ENCODE peak calls at places on chromosomes 4 and X, in ten cellular contexts. W is neuronal stem cell, R is cardiac muscle cell, I is small intestine, N is SK-MEL-5, C is uterus, Z is mammary epithelial cell, Q is Caki2, K is activated T-cell treated with anti-CD3 and anti-CD28 coated beads for 48 hours, M is hypothalamus. O is an unnamed sample.
A peak's percentile ranks its signal among the peaks of the same experiment; 100 is the strongest.

GRCh38 chr4:172927096-172927495 is 241.5 kb upstream of the GALNT7 start:
- DNase-seq in K (no peak), N (no peak), M (no peak), R (no peak), W (no peak), Z (no peak), Q (no peak), C (no peak), I (peak; percentile 73), O (no peak)

GRCh38 chr4:26083987-26084386 is 170.0 kb downstream of the SMIM20 start:
- DNase-seq in R (peak; percentile 45), N (no peak), C (peak; percentile 68), Z (peak; percentile 80), W (no peak), I (peak; percentile 61), K (no peak), Q (peak; percentile 72), M (no peak), O (no peak)

GRCh38 chr4:10011277-10011676 is 10.0 kb downstream of the SLC2A9 start:
- DNase-seq in W (no peak), C (no peak), I (peak; percentile 51), R (no peak), K (no peak), M (no peak), Z (no peak), N (no peak), Q (no peak), O (no peak)

GRCh38 chrX:34130980-34131744 is 952 bp downstream of the FAM47A start:
- DNase-seq in Z (no peak), M (no peak), K (no peak), I (no peak), R (no peak), C (no peak), W (no peak), Q (no peak), N (no peak), O (no peak)

GRCh38 chr4:1038948-1039492 is 27.6 kb downstream of the FGFRL1 start:
- DNase-seq in N (no peak), Q (no peak), K (no peak), W (no peak), M (no peak), C (no peak), I (no peak), R (no peak), Z (no peak), O (no peak)

GRCh38 chr4:186192068-186192751 is 843 bp downstream of the CYP4V2 start:
- DNase-seq in K (peak; percentile 25), I (peak; percentile 76), R (peak; percentile 55), M (no peak), Q (peak; percentile 52), N (peak; percentile 71), C (peak; percentile 46), Z (peak; percentile 50), W (peak; percentile 29), O (no peak)

GRCh38 chrX:15567886-15568616 is 32.7 kb downstream of the ACE2 start:
- DNase-seq in R (peak; percentile 51), I (no peak), C (no peak), K (no peak), Z (peak; percentile 18), M (no peak), W (no peak), N (peak; percentile 54), Q (no peak), O (no peak)

GRCh38 chr4:57460967-57461366 is 350.8 kb upstream of the IGFBP7 start:
- DNase-seq in I (no peak), R (no peak), C (no peak), Q (no peak), Z (no peak), W (no peak), M (no peak), K (no peak), N (no peak), O (no peak)

GRCh38 chr4:182806259-182807252 is 110.6 kb downstream of the DCTD start:
- DNase-seq in C (peak; percentile 52), M (peak; percentile 6), R (peak; percentile 78), N (peak; percentile 67), Z (peak; percentile 51), Q (peak; percentile 55), I (peak; percentile 63), K (peak; percentile 68), W (peak; percentile 85), O (peak; percentile 95)

GRCh38 chrX:149569770-149570169 is 17.5 kb downstream of the MAGEA9B start:
- DNase-seq in Z (no peak), K (no peak), Q (no peak), R (no peak), N (no peak), I (no peak), C (no peak), M (no peak), W (no peak), O (no peak)

GRCh38 chr4:83932996-83933395 is 397.1 kb downstream of the GPAT3 start:
- DNase-seq in Q (no peak), M (no peak), W (no peak), I (no peak), K (no peak), N (no peak), C (no peak), Z (no peak), R (no peak), O (no peak)

GRCh38 chr4:89539374-89539773 is 231.8 kb upstream of the GPRIN3 start:
- DNase-seq in R (peak; percentile 67), M (no peak), I (peak; percentile 4), C (no peak), W (no peak), K (no peak), N (peak; percentile 48), Z (no peak), Q (peak; percentile 19), O (no peak)

GRCh38 chr4:123980736-123981285 is 584.2 kb downstream of the SPRY1 start:
- DNase-seq in C (no peak), K (no peak), N (no peak), M (no peak), R (peak; percentile 27), Z (no peak), W (no peak), I (no peak), Q (no peak), O (no peak)

GRCh38 chr4:125489952-125490690 is 175.4 kb downstream of the FAT4 start:
- DNase-seq in I (no peak), Q (no peak), N (no peak), M (no peak), R (no peak), K (no peak), C (no peak), W (no peak), Z (no peak), O (no peak)

GRCh38 chrX:39174761-39175417 is 373.6 kb downstream of the MID1IP1 start:
- DNase-seq in M (no peak), W (no peak), K (peak; percentile 29), I (peak; percentile 91), C (peak; percentile 38), R (peak; percentile 34), Z (no peak), N (no peak), Q (no peak), O (no peak)

O was measured in neural crest cell.